ENCODE peak calls at places on chromosomes 5 and 9, in ten cellular contexts. Z, P, C, B, N, G, M, W, T and K are unnamed samples.

GRCh38 chr9:88799706-88800682 is 191.3 kb upstream of the S1PR3 start:
- DNase-seq in Z (no peak), P (no peak), C (no peak), B (no peak), N (no peak), G (no peak), M (no peak), W (no peak), T (no peak), K (no peak)

GRCh38 chr9:133531293-133531692 is 3.2 kb upstream of the ADAMTSL2 start:
- DNase-seq in Z (no peak), P (no peak), C (no peak), B (no peak), N (no peak), G (no peak), M (no peak), W (no peak), T (no peak), K (no peak)

GRCh38 chr9:117744856-117745389 is 40.7 kb downstream of the TLR4 start:
- DNase-seq in Z (no peak), P (peak), C (no peak), B (peak), N (peak), G (peak), M (no peak), W (no peak), T (no peak), K (no peak)

GRCh38 chr9:108270041-108270440 is 585.7 kb downstream of the ACTL7B start:
- DNase-seq in Z (no peak), P (no peak), C (no peak), B (no peak), N (no peak), G (peak), M (no peak), W (no peak), T (no peak), K (no peak)

GRCh38 chr9:130732131-130732530 is 38.6 kb downstream of the EXOSC2 start:
- DNase-seq in Z (no peak), P (no peak), C (no peak), B (no peak), N (no peak), G (peak), M (no peak), W (no peak), T (peak), K (no peak)

GRCh38 chr5:89315194-89315593 is 432.2 kb upstream of the MEF2C start:
- DNase-seq in Z (no peak), P (no peak), C (no peak), B (no peak), N (no peak), G (peak), M (no peak), W (no peak), T (peak), K (no peak)

GRCh38 chr9:14400658-14400995 is 86.7 kb upstream of the NFIB start:
- DNase-seq in Z (no peak), P (peak), C (no peak), B (peak), N (peak), G (peak), M (no peak), W (peak), T (peak), K (no peak)

GRCh38 chr9:98101868-98102273 is 17.2 kb downstream of the TRIM14 start:
- DNase-seq in Z (peak), P (peak), C (peak), B (no peak), N (no peak), G (peak), M (peak), W (no peak), T (no peak), K (no peak)

GRCh38 chr9:114409103-114409780 is 21.5 kb upstream of the AKNA start:
- DNase-seq in Z (no peak), P (no peak), C (no peak), B (no peak), N (no peak), G (peak), M (no peak), W (no peak), T (no peak), K (no peak)

GRCh38 chr5:40288791-40289475 is 390.8 kb upstream of the PTGER4 start:
- DNase-seq in Z (no peak), P (peak), C (no peak), B (no peak), N (no peak), G (no peak), M (no peak), W (no peak), T (no peak), K (no peak)

GRCh38 chr5:81962041-81962440 is 9.8 kb upstream of the ATG10 start:
- DNase-seq in Z (no peak), P (no peak), C (no peak), B (no peak), N (no peak), G (no peak), M (no peak), W (no peak), T (no peak), K (no peak)

GRCh38 chr5:176776916-176777315 is 33.4 kb upstream of the UNC5A start:
- DNase-seq in Z (peak), P (no peak), C (no peak), B (no peak), N (no peak), G (no peak), M (no peak), W (no peak), T (no peak), K (no peak)

GRCh38 chr9:19404278-19405075 is 4.3 kb upstream of the ACER2 start:
- DNase-seq in Z (no peak), P (no peak), C (no peak), B (no peak), N (no peak), G (no peak), M (no peak), W (peak), T (no peak), K (no peak)

GRCh38 chr5:141853895-141854626 is 24.1 kb downstream of the PCDH1 start:
- DNase-seq in Z (no peak), P (no peak), C (no peak), B (no peak), N (no peak), G (no peak), M (no peak), W (no peak), T (no peak), K (no peak)

GRCh38 chr5:93621340-93621872 is 38.4 kb downstream of the NR2F1 start:
- DNase-seq in Z (no peak), P (peak), C (no peak), B (peak), N (peak), G (peak), M (no peak), W (peak), T (peak), K (peak)

GRCh38 chr5:176817864-176818377 is 7.6 kb downstream of the UNC5A start:
- DNase-seq in Z (no peak), P (peak), C (no peak), B (no peak), N (peak), G (no peak), M (no peak), W (peak), T (peak), K (no peak)

GRCh38 chr9:71608825-71609452 is 159.4 kb downstream of the CEMIP2 start:
- DNase-seq in Z (no peak), P (peak), C (no peak), B (no peak), N (no peak), G (peak), M (no peak), W (peak), T (peak), K (no peak)

GRCh38 chr9:129109952-129110739 is 447 bp downstream of the CRAT start:
- DNase-seq in Z (no peak), P (no peak), C (peak), B (no peak), N (peak), G (no peak), M (no peak), W (no peak), T (no peak), K (no peak)

GRCh38 chr9:12954441-12954840 is 179.6 kb downstream of the LURAP1L start:
- DNase-seq in Z (no peak), P (no peak), C (no peak), B (no peak), N (no peak), G (no peak), M (no peak), W (no peak), T (no peak), K (no peak)

GRCh38 chr5:68504306-68504705 is 288.8 kb downstream of the PIK3R1 start:
- DNase-seq in Z (no peak), P (no peak), C (no peak), B (no peak), N (no peak), G (no peak), M (no peak), W (no peak), T (no peak), K (no peak)

GRCh38 chr5:131209506-131210191 is 38.9 kb downstream of the LYRM7 start:
- DNase-seq in Z (peak), P (peak), C (peak), B (no peak), N (no peak), G (no peak), M (peak), W (peak), T (no peak), K (no peak)

GRCh38 chr5:169223595-169223953 is 77.4 kb downstream of the SLIT3 start:
- DNase-seq in Z (no peak), P (no peak), C (no peak), B (no peak), N (no peak), G (peak), M (no peak), W (no peak), T (no peak), K (no peak)

GRCh38 chr9:109935406-109936087 is 155.5 kb downstream of the PALM2AKAP2 start:
- DNase-seq in Z (no peak), P (no peak), C (no peak), B (no peak), N (no peak), G (peak), M (no peak), W (no peak), T (no peak), K (no peak)

GRCh38 chr5:41695920-41696582 is 174.2 kb downstream of the OXCT1 start:
- DNase-seq in Z (no peak), P (no peak), C (no peak), B (no peak), N (no peak), G (no peak), M (no peak), W (no peak), T (no peak), K (no peak)
- TF ChIP-seq CTCF in Z (no peak), P (peak), C (no peak), B (peak), N (peak), G (peak), M (no peak), W (no peak), T (peak), K (peak)

GRCh38 chr5:156929366-156929948 is 33.6 kb downstream of the TIMD4 start:
- DNase-seq in Z (no peak), P (no peak), C (no peak), B (no peak), N (no peak), G (no peak), M (no peak), W (no peak), T (no peak), K (no peak)

GRCh38 chr5:156936972-156937371 is 26.1 kb downstream of the TIMD4 start:
- DNase-seq in Z (no peak), P (no peak), C (no peak), B (no peak), N (no peak), G (no peak), M (no peak), W (no peak), T (no peak), K (no peak)

DNA sequence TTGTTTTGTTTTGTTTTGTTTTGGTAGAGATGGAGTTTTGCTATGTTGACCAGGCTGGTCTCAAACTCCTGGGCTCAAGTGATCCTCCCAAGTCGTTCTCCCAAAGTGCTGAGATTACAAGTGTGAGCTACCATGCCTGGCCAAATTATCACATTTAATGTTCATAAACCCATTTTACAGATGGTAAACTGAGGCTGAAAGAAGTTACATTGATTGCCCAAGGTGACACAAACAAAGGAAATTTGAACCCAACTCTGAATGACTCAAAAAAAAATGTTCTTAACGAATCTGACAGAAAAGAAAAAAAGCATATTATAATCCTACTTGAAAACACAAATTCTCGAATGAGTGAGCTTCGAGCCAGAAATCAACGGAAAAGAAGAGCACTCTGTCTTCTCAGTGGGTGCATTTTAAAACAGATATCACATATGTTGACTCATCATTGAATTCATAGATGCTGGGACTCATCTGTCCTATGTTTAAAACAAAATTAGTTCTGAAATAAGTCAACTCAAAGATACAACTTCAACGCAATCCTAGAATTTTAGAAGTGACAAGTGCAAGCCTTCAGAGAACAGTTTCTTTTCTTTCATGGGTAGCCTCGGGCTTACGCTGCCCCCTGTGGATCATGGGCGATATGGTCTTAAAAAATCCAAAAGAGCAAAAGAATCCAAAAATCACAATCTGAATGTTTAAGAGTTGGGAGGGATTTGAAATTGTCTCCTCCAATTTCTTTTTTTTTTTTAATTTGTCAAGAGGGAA is 28.4 kb downstream of the TIMD4 start:
- DNase-seq in Z (peak), P (peak), C (peak), B (no peak), N (no peak), G (no peak), M (no peak), W (peak), T (no peak), K (no peak)
- TF ChIP-seq CTCF in Z (peak), P (peak), C (peak), B (peak), N (peak), G (no peak), M (no peak), W (peak), T (no peak), K (peak)

GRCh38 chr5:151646334-151646733 is 40.4 kb downstream of the SPARC start:
- DNase-seq in Z (no peak), P (no peak), C (no peak), B (no peak), N (no peak), G (no peak), M (no peak), W (no peak), T (no peak), K (no peak)

GRCh38 chr5:151648988-151649387 is 37.7 kb downstream of the SPARC start:
- DNase-seq in Z (no peak), P (peak), C (no peak), B (no peak), N (no peak), G (no peak), M (no peak), W (no peak), T (no peak), K (no peak)

GRCh38 chr5:151643385-151643784 is 43.3 kb downstream of the SPARC start:
- DNase-seq in Z (no peak), P (no peak), C (no peak), B (no peak), N (no peak), G (no peak), M (no peak), W (no peak), T (no peak), K (no peak)

GRCh38 chr5:151648089-151648488 is 38.6 kb downstream of the SPARC start:
- DNase-seq in Z (no peak), P (no peak), C (no peak), B (no peak), N (no peak), G (no peak), M (no peak), W (no peak), T (no peak), K (no peak)

DNA sequence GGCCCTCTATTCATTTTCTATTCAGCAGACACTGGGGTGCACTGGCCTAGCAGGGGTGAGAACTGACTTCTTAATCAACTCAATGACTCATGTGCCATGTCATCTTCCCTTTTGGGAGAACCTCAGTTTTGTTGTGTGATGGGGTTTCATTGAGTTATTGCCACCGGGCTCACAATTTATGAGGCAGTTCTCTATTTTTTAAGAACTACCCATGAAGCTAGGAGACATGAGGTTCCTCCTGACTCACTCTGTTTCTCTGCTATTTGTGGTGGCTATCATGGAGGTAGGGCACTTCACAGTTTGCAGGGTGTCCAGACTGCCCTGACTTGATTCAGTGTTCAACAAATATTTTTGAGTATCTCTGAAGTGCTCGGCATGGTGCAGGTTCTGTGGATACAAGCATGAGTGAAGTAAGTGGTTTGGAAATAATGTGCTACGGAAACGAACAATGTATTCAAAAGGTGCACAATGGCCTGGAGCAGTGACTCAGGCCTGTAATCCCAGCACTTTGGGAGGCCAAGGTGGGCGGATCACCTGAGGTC is 39.3 kb downstream of the SPARC start:
- DNase-seq in Z (no peak), P (no peak), C (no peak), B (no peak), N (no peak), G (no peak), M (no peak), W (no peak), T (no peak), K (no peak)
- TF ChIP-seq CTCF in Z (no peak), P (no peak), C (no peak), B (no peak), N (no peak), G (no peak), M (no peak), W (no peak), T (no peak), K (no peak)

GRCh38 chr9:2798423-2798822 is 45.5 kb downstream of the PUM3 start:
- DNase-seq in Z (no peak), P (no peak), C (no peak), B (no peak), N (no peak), G (peak), M (no peak), W (no peak), T (no peak), K (no peak)

GRCh38 chr9:2802494-2802921 is 41.4 kb downstream of the PUM3 start:
- DNase-seq in Z (no peak), P (no peak), C (no peak), B (no peak), N (no peak), G (peak), M (no peak), W (no peak), T (peak), K (no peak)

GRCh38 chr9:2800385-2801179 is 43.3 kb downstream of the PUM3 start:
- DNase-seq in Z (no peak), P (peak), C (no peak), B (no peak), N (no peak), G (no peak), M (no peak), W (no peak), T (peak), K (no peak)
- TF ChIP-seq CTCF in Z (no peak), P (peak), C (no peak), B (peak), N (peak), G (peak), M (no peak), W (no peak), T (peak), K (peak)

DNA sequence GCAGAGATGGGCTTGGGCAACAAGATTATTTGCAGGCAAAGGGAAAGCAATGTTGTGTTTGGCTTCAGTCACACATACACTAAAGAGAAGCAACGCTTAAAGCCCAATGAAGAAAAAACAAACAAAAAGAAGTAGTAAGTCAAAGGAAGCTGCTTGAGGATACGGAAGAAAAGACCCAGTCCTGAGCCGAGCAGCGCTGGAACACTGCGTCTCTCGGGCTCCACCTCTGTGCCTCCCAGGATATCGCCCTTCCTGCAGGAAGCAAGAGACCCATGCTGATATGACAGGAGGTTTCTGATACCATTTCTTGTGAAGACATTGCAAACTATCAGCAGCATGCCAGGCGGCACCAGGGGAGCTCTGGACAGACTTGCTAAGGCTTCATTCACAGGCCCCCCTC is 9.9 kb downstream of the GNAQ start:
- DNase-seq in Z (no peak), P (peak), C (no peak), B (peak), N (no peak), G (no peak), M (no peak), W (no peak), T (peak), K (no peak)
- TF ChIP-seq CTCF in Z (no peak), P (no peak), C (no peak), B (peak), N (peak), G (no peak), M (no peak), W (no peak), T (peak), K (no peak)

GRCh38 chr5:23675456-23675855 is 168.0 kb downstream of the PRDM9 start:
- DNase-seq in Z (no peak), P (no peak), C (no peak), B (no peak), N (no peak), G (no peak), M (no peak), W (no peak), T (no peak), K (no peak)
- TF ChIP-seq CTCF in Z (no peak), P (no peak), C (no peak), B (no peak), N (no peak), G (no peak), M (no peak), W (no peak), T (no peak), K (no peak)

GRCh38 chr5:154860123-154860522 is 1.7 kb downstream of the CNOT8 start:
- DNase-seq in Z (no peak), P (peak), C (no peak), B (no peak), N (no peak), G (peak), M (no peak), W (peak), T (peak), K (no peak)

GRCh38 chr5:154858972-154859950 is 834 bp downstream of the CNOT8 start:
- DNase-seq in Z (no peak), P (no peak), C (peak), B (no peak), N (no peak), G (no peak), M (peak), W (no peak), T (peak), K (no peak)

GRCh38 chr5:154858251-154858971 is at the start of gene CNOT8:
- DNase-seq in Z (peak), P (peak), C (peak), B (peak), N (peak), G (peak), M (peak), W (peak), T (peak), K (peak)

GRCh38 chr5:154857091-154857533 is 1.3 kb upstream of the CNOT8 start:
- DNase-seq in Z (no peak), P (peak), C (no peak), B (peak), N (no peak), G (no peak), M (no peak), W (no peak), T (no peak), K (no peak)

GRCh38 chr5:154857534-154858250 is 735 bp upstream of the CNOT8 start:
- DNase-seq in Z (peak), P (peak), C (peak), B (peak), N (peak), G (peak), M (peak), W (peak), T (peak), K (peak)
- TF ChIP-seq CTCF in Z (no peak), P (peak), C (no peak), B (no peak), N (peak), G (no peak), M (no peak), W (no peak), T (peak), K (no peak)

GRCh38 chr5:34538026-34538672 is 118.0 kb upstream of the RAI14 start:
- DNase-seq in Z (no peak), P (no peak), C (no peak), B (no peak), N (no peak), G (no peak), M (no peak), W (peak), T (peak), K (no peak)
- TF ChIP-seq CTCF in Z (no peak), P (peak), C (no peak), B (peak), N (peak), G (peak), M (no peak), W (no peak), T (peak), K (no peak)

GRCh38 chr9:112848316-112849151 is 42.1 kb downstream of the SLC46A2 start:
- DNase-seq in Z (no peak), P (peak), C (no peak), B (no peak), N (no peak), G (peak), M (no peak), W (no peak), T (peak), K (no peak)
- TF ChIP-seq CTCF in Z (no peak), P (peak), C (no peak), B (no peak), N (no peak), G (no peak), M (no peak), W (no peak), T (no peak), K (no peak)